ENCODE peak calls at places on chromosomes 2 and 18, in ten cellular contexts. P is choroid plexus epithelial cell; L is neural progenitor cell; O is ovary; I is dorsolateral prefrontal cortex; C is astrocyte; H is tibial nerve; V is upper lobe of right lung; J is left ventricle myocardium inferior; D is effector memory CD4-positive, alpha-beta T cell. W is an unnamed sample.

GRCh38 chr2:35298493-35298892 is 1057.1 kb upstream of the CRIM1 start:
- DNase-seq in P (peak; percentile 66), L (no peak), O (no peak), I (no peak), C (peak; percentile 90), H (no peak), V (no peak), J (no peak), D (no peak), W (no peak)

GRCh38 chr2:23583467-23583866 is 198.5 kb downstream of the KLHL29 start:
- DNase-seq in P (no peak), L (no peak), O (no peak), I (no peak), C (no peak), H (no peak), V (no peak), J (no peak), D (no peak), W (no peak)

GRCh38 chr2:79585701-79586428 is 73.0 kb downstream of the CTNNA2 start:
- DNase-seq in P (no peak), L (no peak), O (no peak), I (peak; percentile 63), C (peak; percentile 88), H (no peak), V (no peak), J (no peak), D (no peak), W (no peak)

GRCh38 chr2:220071716-220072115 is 444.3 kb downstream of the SLC4A3 start:
- DNase-seq in P (no peak), L (no peak), O (no peak), I (no peak), C (no peak), H (no peak), V (no peak), J (no peak), D (no peak), W (no peak)

GRCh38 chr2:200483729-200484198 is 26.1 kb downstream of the KCTD18 start:
- DNase-seq in P (peak; percentile 52), L (peak; percentile 78), O (no peak), I (no peak), C (no peak), H (no peak), V (peak; percentile 84), J (no peak), D (no peak), W (no peak)

GRCh38 chr2:209644842-209645241 is 126.8 kb upstream of the UNC80 start:
- DNase-seq in P (no peak), L (no peak), O (no peak), I (no peak), C (no peak), H (no peak), V (no peak), J (no peak), D (no peak), W (no peak)

GRCh38 chr2:98805412-98806265 is 74.7 kb upstream of the MGAT4A start:
- DNase-seq in P (peak; percentile 62), L (peak; percentile 15), O (no peak), I (no peak), C (peak; percentile 17), H (peak; percentile 17), V (peak; percentile 72), J (no peak), D (no peak), W (no peak)

GRCh38 chr2:196592912-196593881 is 46.3 kb upstream of the CCDC150 start:
- DNase-seq in P (peak; percentile 51), L (peak; percentile 88), O (no peak), I (peak; percentile 78), C (peak; percentile 60), H (no peak), V (peak; percentile 70), J (peak; percentile 40), D (no peak), W (no peak)

GRCh38 chr2:154455871-154456270 is 242.6 kb upstream of the KCNJ3 start:
- DNase-seq in P (peak; percentile 3), L (no peak), O (no peak), I (no peak), C (no peak), H (no peak), V (no peak), J (no peak), D (no peak), W (no peak)

GRCh38 chr2:9675369-9676351 is 44.9 kb upstream of the YWHAQ start:
- DNase-seq in P (peak; percentile 90), L (peak; percentile 55), O (no peak), I (no peak), C (peak; percentile 97), H (no peak), V (no peak), J (no peak), D (no peak), W (peak; percentile 81)

GRCh38 chr2:3523551-3524041 is 4.3 kb upstream of the ADI1 start:
- DNase-seq in P (peak; percentile 52), L (no peak), O (no peak), I (no peak), C (peak; percentile 61), H (no peak), V (no peak), J (no peak), D (no peak), W (no peak)

GRCh38 chr2:230908595-230909191 is 16.3 kb downstream of the GPR55 start:
- DNase-seq in P (peak; percentile 63), L (no peak), O (no peak), I (peak; percentile 69), C (peak; percentile 69), H (no peak), V (peak; percentile 48), J (no peak), D (no peak), W (peak; percentile 30)

GRCh38 chr2:73451263-73451972 is 65.8 kb downstream of the ALMS1 start:
- DNase-seq in P (no peak), L (no peak), O (no peak), I (no peak), C (no peak), H (no peak), V (no peak), J (no peak), D (no peak), W (no peak)

GRCh38 chr2:98912221-98912851 is 23.7 kb downstream of the CRACDL start:
- DNase-seq in P (peak; percentile 79), L (no peak), O (peak; percentile 53), I (peak; percentile 92), C (peak; percentile 92), H (no peak), V (peak; percentile 79), J (no peak), D (no peak), W (peak; percentile 72)

GRCh38 chr18:10070581-10071000 is 156.8 kb downstream of the VAPA start:
- DNase-seq in P (peak; percentile 61), L (no peak), O (no peak), I (no peak), C (peak; percentile 72), H (no peak), V (no peak), J (no peak), D (no peak), W (no peak)

GRCh38 chr2:239760596-239760995 is 264.5 kb downstream of the NDUFA10 start:
- DNase-seq in P (no peak), L (no peak), O (no peak), I (peak; percentile 9), C (no peak), H (no peak), V (peak; percentile 30), J (no peak), D (no peak), W (no peak)

GRCh38 chr2:162316590-162316989 is 1.9 kb downstream of the IFIH1 start:
- DNase-seq in P (no peak), L (no peak), O (no peak), I (no peak), C (no peak), H (no peak), V (no peak), J (no peak), D (no peak), W (no peak)
- H3K4me3 ChIP-seq in P (no peak overlapping the region), L (no peak overlapping the region), O (no peak overlapping the region), I (peak overlapping the region; percentile 38), C (no peak overlapping the region), H (no peak overlapping the region), V (peak overlapping the region; percentile 80), J (peak overlapping the region; percentile 78), D (peak overlapping the region; percentile 91), W (no peak overlapping the region)

DNA sequence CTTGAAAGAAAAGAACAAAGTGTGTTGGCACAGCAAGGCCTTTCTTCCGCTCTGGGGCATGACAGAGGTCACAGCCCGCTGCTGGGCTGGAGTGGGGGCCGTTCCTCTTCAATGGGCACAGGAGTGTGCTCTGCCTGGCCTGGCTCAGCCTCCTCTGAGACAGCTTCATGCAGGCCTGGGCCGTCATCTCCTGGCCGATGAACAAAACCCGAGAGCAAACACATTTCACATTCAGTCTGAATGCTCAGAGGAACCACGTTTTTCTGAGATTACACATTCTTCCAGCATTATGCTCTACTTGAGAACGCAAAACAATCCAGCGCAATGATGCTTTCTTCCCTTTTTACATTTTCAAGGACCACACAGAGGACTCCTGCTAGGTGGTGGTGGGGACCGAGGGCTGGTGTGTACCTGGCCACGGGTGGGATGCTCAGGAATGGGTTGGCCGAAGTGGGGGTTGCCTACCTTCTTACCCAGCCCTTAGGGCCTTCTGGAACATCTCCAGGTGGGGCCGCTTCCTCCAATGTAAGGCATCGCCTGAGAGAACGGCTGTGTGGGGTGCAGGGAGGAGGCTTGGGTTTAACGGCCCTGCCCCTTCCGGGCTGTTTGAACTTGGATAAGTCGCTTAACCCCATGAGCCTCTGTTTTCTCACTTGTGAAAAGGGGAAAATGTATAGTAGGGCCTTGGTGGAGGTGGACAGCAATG is 34.8 kb downstream of the EMILIN2 start:
- DNase-seq in P (peak; percentile 81), L (no peak), O (peak; percentile 85), I (no peak), C (peak; percentile 80), H (peak; percentile 61), V (no peak), J (peak; percentile 54), D (no peak), W (peak; percentile 78)
- H3K4me3 ChIP-seq in P (no peak overlapping the region), L (no peak overlapping the region), O (no peak overlapping the region), I (no peak overlapping the region), C (no peak overlapping the region), H (no peak overlapping the region), V (no peak overlapping the region), J (no peak overlapping the region), D (no peak overlapping the region), W (no peak overlapping the region)

DNA sequence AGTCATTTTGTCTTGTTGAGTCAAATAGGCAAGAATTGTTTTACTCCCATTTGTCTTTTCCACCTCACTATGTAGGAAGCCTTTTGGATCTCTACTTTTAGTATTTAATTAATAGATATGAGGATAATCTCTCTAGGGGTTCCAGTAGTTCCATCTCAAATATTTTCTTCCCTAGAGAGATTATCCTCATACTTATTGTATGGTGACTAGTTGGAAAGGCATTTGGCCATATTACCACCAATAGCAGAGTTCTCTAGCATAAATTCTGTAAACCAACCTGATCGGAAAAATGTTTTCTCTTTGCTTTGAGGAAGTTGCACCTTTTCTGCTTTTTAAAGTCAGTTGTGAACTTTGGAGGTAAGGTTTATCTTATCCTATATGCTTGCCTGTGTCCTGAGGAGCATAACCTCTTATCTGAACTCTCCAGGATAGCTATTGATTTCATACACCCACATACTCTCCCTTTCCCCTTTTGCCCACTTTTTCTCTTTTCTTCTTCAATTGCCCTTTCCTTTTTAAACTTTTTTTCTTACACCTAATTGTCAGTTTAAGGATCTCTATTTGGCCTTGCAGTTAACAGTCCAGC is 100.8 kb downstream of the GALNT1 start:
- DNase-seq in P (peak; percentile 52), L (no peak), O (no peak), I (no peak), C (peak; percentile 17), H (no peak), V (no peak), J (no peak), D (no peak), W (no peak)
- H3K4me3 ChIP-seq in P (no peak overlapping the region), L (no peak overlapping the region), O (no peak overlapping the region), I (no peak overlapping the region), C (no peak overlapping the region), H (no peak overlapping the region), V (no peak overlapping the region), J (no peak overlapping the region), D (no peak overlapping the region), W (no peak overlapping the region)

GRCh38 chr2:201933792-201934229 is 99.8 kb upstream of the FZD7 start:
- DNase-seq in P (peak; percentile 45), L (peak; percentile 90), O (no peak), I (no peak), C (peak; percentile 66), H (no peak), V (no peak), J (no peak), D (no peak), W (no peak)
- H3K4me3 ChIP-seq in P (no peak overlapping the region), L (no peak overlapping the region), O (no peak overlapping the region), I (no peak overlapping the region), C (no peak overlapping the region), H (no peak overlapping the region), V (no peak overlapping the region), J (no peak overlapping the region), D (no peak overlapping the region), W (no peak overlapping the region)

W was measured in AG04450.